ENCODE peak calls at places on chromosomes 13 and 19, in seven cellular contexts. K is psoas muscle, T is pancreas, H is omental fat pad, N is tibial nerve, D is neural progenitor cell, W is H9. B is an unnamed sample.
A peak's percentile ranks its signal among the peaks of the same experiment; 100 is the strongest.

GRCh38 chr19:19059837-19060611 is 3.8 kb upstream of the SLC25A42 start:
- DNase-seq in W (no peak), D (no peak), T (no peak), K (no peak), N (no peak), H (no peak), B (no peak)

GRCh38 chr19:1665565-1666047 is 13.2 kb upstream of the TCF3 start:
- DNase-seq in N (no peak), T (no peak), D (no peak), W (no peak), K (no peak), H (no peak), B (no peak)

GRCh38 chr13:71056581-71056980 is 810.4 kb downstream of the DACH1 start:
- DNase-seq in K (no peak), H (no peak), W (peak; percentile 58), T (no peak), D (no peak), N (no peak), B (no peak)

GRCh38 chr13:70108276-70108845 is at the start of gene KLHL1:
- DNase-seq in H (no peak), K (no peak), T (no peak), N (no peak), W (no peak), D (peak; percentile 28), B (no peak)

GRCh38 chr19:50711196-50711595 is 8.4 kb downstream of the SHANK1 start:
- DNase-seq in H (no peak), W (no peak), N (no peak), T (no peak), K (no peak), D (no peak), B (no peak)

GRCh38 chr19:15862444-15862843 is 35.4 kb downstream of the CYP4F2 start:
- DNase-seq in T (no peak), D (no peak), K (no peak), H (no peak), N (no peak), W (no peak), B (no peak)

GRCh38 chr13:111409413-111409812 is 89.0 kb downstream of the TEX29 start:
- DNase-seq in T (no peak), W (no peak), N (no peak), H (no peak), D (no peak), K (no peak), B (no peak)

GRCh38 chr13:89900104-89900760 is 1447.3 kb upstream of the MIR17HG start:
- DNase-seq in W (no peak), H (no peak), K (no peak), T (no peak), D (no peak), N (no peak), B (no peak)

GRCh38 chr13:21458816-21459701 is at the start of gene ZDHHC20:
- DNase-seq in W (peak; percentile 91), T (peak; percentile 85), N (peak; percentile 89), H (peak; percentile 75), D (peak; percentile 94), K (peak; percentile 89), B (peak; percentile 92)

GRCh38 chr13:72545030-72545719 is 182.3 kb downstream of the MZT1 start:
- DNase-seq in K (no peak), W (no peak), H (no peak), N (no peak), T (no peak), D (no peak), B (no peak)

GRCh38 chr19:8343483-8343844 is 402 bp upstream of the KANK3 start:
- DNase-seq in T (no peak), D (no peak), K (no peak), N (no peak), W (no peak), H (no peak), B (no peak)

GRCh38 chr19:8484331-8484894 is 18.0 kb downstream of the PRAM1 start:
- DNase-seq in W (no peak), N (peak; percentile 63), D (no peak), K (peak; percentile 52), T (no peak), H (no peak), B (no peak)

GRCh38 chr13:93535256-93535655 is 308.6 kb downstream of the GPC6 start:
- DNase-seq in T (no peak), D (no peak), N (no peak), K (no peak), H (no peak), W (no peak), B (no peak)

GRCh38 chr19:21482863-21483276 is 22.5 kb upstream of the ZNF429 start:
- DNase-seq in D (peak; percentile 26), W (peak; percentile 81), T (peak; percentile 42), K (peak; percentile 49), N (no peak), H (no peak), B (peak; percentile 79)

GRCh38 chr13:44132710-44133109 is 240.9 kb upstream of the SERP2 start:
- DNase-seq in N (peak; percentile 10), K (peak; percentile 75), H (no peak), D (no peak), W (no peak), T (peak; percentile 47), B (no peak)

DNA sequence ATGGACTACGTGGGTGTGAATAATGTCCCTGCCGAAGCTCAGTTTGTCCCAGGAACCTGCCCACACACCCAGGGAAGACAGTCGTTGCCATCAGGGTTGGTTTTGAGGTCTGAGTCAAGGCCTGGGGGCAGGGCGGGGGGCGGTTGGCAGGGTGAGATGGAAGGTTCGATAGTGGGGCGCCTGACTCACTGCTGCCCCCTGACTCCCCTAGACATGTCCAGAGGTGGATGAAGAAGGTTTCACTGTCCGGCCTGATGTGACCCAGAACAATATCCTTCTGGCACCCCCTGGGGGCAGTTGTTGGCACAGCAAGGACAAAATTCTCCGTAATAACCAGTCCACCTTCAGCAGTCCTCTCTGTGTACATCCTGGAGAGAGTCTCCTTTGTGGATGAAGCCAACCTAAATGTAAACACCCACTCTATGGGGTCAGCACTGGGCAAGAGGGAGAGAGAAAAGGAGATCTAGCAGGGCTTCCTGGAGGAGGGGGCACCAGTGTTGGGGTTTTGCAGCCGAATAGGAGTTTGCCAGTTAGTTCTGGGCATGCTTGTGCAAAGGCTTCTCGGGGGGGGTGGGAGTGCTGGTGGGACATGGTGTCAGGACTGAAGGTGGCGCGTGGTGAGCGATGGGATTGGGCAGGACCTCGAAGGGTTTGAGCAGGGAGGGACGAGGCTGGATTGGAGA is 19.6 kb upstream of the B3GNT3 start:
- DNase-seq in K (no peak), T (no peak), W (peak; percentile 78), N (peak; percentile 58), H (peak; percentile 43), D (peak; percentile 82), B (no peak)
- TF ChIP-seq CTCF in K (no peak), T (no peak), W (peak; percentile 79), N (peak; percentile 14), H (no peak), D (peak; percentile 84), B (no peak)

GRCh38 chr19:35612559-35613321 is at the start of gene HAUS5:
- DNase-seq in H (peak; percentile 95), D (peak; percentile 97), N (peak; percentile 96), K (peak; percentile 94), T (peak; percentile 90), W (peak; percentile 95), B (peak; percentile 93)
- TF ChIP-seq CTCF in H (no peak), D (peak; percentile 4), N (no peak), K (no peak), T (no peak), W (no peak), B (peak; percentile 55)

GRCh38 chr19:13153627-13154240 is 3.5 kb downstream of the IER2 start:
- DNase-seq in T (peak; percentile 55), W (no peak), K (peak; percentile 50), N (no peak), D (no peak), H (no peak), B (peak; percentile 36)

GRCh38 chr19:13152854-13153626 is 2.8 kb downstream of the IER2 start:
- DNase-seq in D (peak; percentile 97), T (peak; percentile 93), K (peak; percentile 93), H (peak; percentile 97), N (peak; percentile 99), W (peak; percentile 96), B (peak; percentile 97)

GRCh38 chr19:13155472-13156284 is 5.5 kb downstream of the IER2 start:
- DNase-seq in N (peak; percentile 67), K (peak; percentile 85), H (peak; percentile 42), T (peak; percentile 86), W (peak; percentile 94), D (peak; percentile 96), B (peak; percentile 86)

GRCh38 chr19:13154241-13154778 is 4.1 kb downstream of the IER2 start:
- DNase-seq in N (peak; percentile 92), T (peak; percentile 85), W (peak; percentile 41), D (peak; percentile 64), K (peak; percentile 96), H (peak; percentile 86), B (peak; percentile 93)

GRCh38 chr19:13154911-13155471 is 4.8 kb downstream of the IER2 start:
- DNase-seq in W (peak; percentile 92), T (peak; percentile 94), D (peak; percentile 90), H (peak; percentile 54), N (peak; percentile 43), K (peak; percentile 69), B (peak; percentile 82)
- TF ChIP-seq CTCF in W (peak; percentile 42), T (no peak), D (peak; percentile 54), H (no peak), N (no peak), K (no peak), B (no peak)

DNA sequence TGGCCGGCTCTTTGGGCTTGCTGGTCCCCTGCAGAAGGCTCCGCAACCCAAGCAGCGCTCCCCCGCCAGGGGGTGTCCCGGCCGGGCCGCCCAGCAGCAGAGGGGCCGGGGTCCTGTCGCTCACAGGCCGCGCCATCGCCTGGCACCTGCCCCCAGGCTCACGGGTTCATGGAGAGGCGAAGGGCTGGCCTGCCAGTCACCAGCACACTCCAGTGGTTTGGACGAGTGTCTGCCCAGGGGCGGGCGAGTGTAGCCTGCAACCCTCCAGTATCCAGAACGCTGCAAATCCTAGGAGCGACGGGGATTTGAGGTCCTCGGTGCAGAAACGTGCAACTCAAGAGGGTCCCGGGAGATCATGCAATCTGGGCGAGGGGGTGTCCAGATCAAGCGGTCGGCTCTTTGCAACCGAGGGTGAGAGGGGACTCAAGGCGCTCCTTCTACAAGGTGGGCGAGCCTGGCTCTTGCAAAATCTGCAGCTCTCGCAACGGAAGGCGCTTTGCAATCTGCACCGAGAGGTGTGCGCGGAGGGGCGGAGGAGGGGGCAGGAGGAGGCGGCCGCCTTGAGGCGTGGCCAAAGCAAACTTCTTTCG is at the start of gene DBP:
- DNase-seq in K (no peak), D (no peak), T (no peak), H (no peak), W (peak; percentile 73), N (no peak), B (peak; percentile 77)
- TF ChIP-seq CTCF in K (no peak), D (peak; percentile 15), T (no peak), H (no peak), W (peak; percentile 25), N (no peak), B (no peak)

GRCh38 chr13:73767747-73768315 is 366.4 kb downstream of the KLF12 start:
- DNase-seq in W (no peak), H (no peak), K (no peak), N (no peak), T (no peak), D (peak; percentile 50), B (no peak)
- TF ChIP-seq CTCF in W (peak; percentile 66), H (no peak), K (peak; percentile 47), N (no peak), T (no peak), D (peak; percentile 68), B (no peak)

GRCh38 chr19:10769533-10770491 is 51.9 kb downstream of the DNM2 start:
- DNase-seq in T (peak; percentile 70), N (peak; percentile 54), W (no peak), H (no peak), D (peak; percentile 50), K (peak; percentile 70), B (peak; percentile 58)
- TF ChIP-seq CTCF in T (no peak), N (no peak), W (peak; percentile 23), H (no peak), D (peak; percentile 24), K (peak; percentile 39), B (peak; percentile 38)